ENCODE peak calls at places on chromosomes 2 and 18, in six cellular contexts. Q is cardiac muscle cell, M is psoas muscle, S is WERI-Rb-1, B is GM23248, Y is BJ. A is an unnamed sample.

GRCh38 chr2:193824474-193824873 is 1629.7 kb upstream of the TMEFF2 start:
- DNase-seq in Q (peak; percentile 66), M (no peak), S (no peak), B (peak; percentile 72), Y (no peak), A (no peak)

GRCh38 chr2:230893881-230894781 is 29.4 kb downstream of the ITM2C start:
- DNase-seq in Q (no peak), M (no peak), S (no peak), B (peak; percentile 26), Y (no peak), A (no peak)

GRCh38 chr18:76621782-76622495 is 126.9 kb upstream of the ZNF516 start:
- DNase-seq in Q (peak; percentile 79), M (no peak), S (no peak), B (peak; percentile 72), Y (no peak), A (no peak)

GRCh38 chr18:65235966-65236634 is 514.7 kb upstream of the CDH7 start:
- DNase-seq in Q (no peak), M (no peak), S (no peak), B (no peak), Y (no peak), A (peak; percentile 91)

GRCh38 chr2:191631754-191632153 is 46.2 kb upstream of the NABP1 start:
- DNase-seq in Q (peak; percentile 86), M (peak; percentile 21), S (no peak), B (peak; percentile 31), Y (peak; percentile 69), A (peak; percentile 84)

GRCh38 chr18:32271649-32272324 is 81.9 kb downstream of the MEP1B start:
- DNase-seq in Q (peak; percentile 77), M (no peak), S (peak; percentile 14), B (peak; percentile 69), Y (no peak), A (peak; percentile 12)

GRCh38 chr2:103176289-103176915 is 414.6 kb downstream of the TMEM182 start:
- DNase-seq in Q (no peak), M (no peak), S (peak; percentile 42), B (no peak), Y (no peak), A (no peak)

GRCh38 chr18:62880673-62881364 is 165.5 kb downstream of the PHLPP1 start:
- DNase-seq in Q (no peak), M (no peak), S (no peak), B (no peak), Y (no peak), A (no peak)

GRCh38 chr2:222756951-222757645 is 85.6 kb downstream of the MOGAT1 start:
- DNase-seq in Q (peak; percentile 41), M (no peak), S (no peak), B (peak; percentile 84), Y (no peak), A (peak; percentile 71)

GRCh38 chr18:48771641-48772380 is 179.0 kb downstream of the SMAD7 start:
- DNase-seq in Q (no peak), M (peak; percentile 65), S (no peak), B (no peak), Y (no peak), A (no peak)

GRCh38 chr18:11522992-11523391 is 86.4 kb upstream of the SLC35G4 start:
- DNase-seq in Q (no peak), M (no peak), S (no peak), B (no peak), Y (no peak), A (no peak)
- H3K27me3 ChIP-seq in Q (peaks cover 10% of the 10 kb centered on the region), M (peaks cover 2% of the 10 kb centered on the region), S (peaks cover 11% of the 10 kb centered on the region), B (no peaks in the 10 kb centered on the region), Y (no peaks in the 10 kb centered on the region), A (no peaks in the 10 kb centered on the region)

GRCh38 chr2:205684871-205685313 is 2.6 kb downstream of the NRP2 start:
- DNase-seq in Q (peak; percentile 41), M (no peak), S (no peak), B (no peak), Y (no peak), A (no peak)
- H3K27me3 ChIP-seq in Q (no peaks in the 10 kb centered on the region), M (peaks cover 10% of the 10 kb centered on the region), S (no peaks in the 10 kb centered on the region), B (no peaks in the 10 kb centered on the region), Y (no peaks in the 10 kb centered on the region), A (no peaks in the 10 kb centered on the region)

DNA sequence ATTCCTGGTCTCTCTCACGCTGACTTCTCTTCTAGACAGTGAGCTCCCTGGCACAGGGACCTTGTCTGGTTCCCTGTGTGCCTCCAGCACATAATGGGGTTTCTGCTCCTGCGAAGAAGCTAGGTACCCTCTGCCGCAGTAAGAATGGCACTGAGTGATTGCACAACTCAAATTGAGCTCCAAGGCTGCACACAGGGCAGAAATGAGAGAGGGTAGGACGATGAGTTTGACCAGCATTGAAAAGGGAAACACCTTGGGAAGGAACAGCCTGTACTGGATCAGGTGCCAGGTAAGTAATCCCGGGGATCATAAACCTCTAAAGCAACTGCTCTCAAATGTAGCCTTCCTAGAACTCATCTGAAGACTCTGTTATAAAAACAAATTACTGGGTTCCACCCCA is 21.0 kb upstream of the MSGN1 start:
- DNase-seq in Q (no peak), M (no peak), S (no peak), B (no peak), Y (no peak), A (no peak)
- H3K27me3 ChIP-seq in Q (no peaks in the 10 kb centered on the region), M (no peaks in the 10 kb centered on the region), S (no peaks in the 10 kb centered on the region), B (peaks cover 3% of the 10 kb centered on the region), Y (peaks cover 4% of the 10 kb centered on the region), A (no peaks in the 10 kb centered on the region)

DNA sequence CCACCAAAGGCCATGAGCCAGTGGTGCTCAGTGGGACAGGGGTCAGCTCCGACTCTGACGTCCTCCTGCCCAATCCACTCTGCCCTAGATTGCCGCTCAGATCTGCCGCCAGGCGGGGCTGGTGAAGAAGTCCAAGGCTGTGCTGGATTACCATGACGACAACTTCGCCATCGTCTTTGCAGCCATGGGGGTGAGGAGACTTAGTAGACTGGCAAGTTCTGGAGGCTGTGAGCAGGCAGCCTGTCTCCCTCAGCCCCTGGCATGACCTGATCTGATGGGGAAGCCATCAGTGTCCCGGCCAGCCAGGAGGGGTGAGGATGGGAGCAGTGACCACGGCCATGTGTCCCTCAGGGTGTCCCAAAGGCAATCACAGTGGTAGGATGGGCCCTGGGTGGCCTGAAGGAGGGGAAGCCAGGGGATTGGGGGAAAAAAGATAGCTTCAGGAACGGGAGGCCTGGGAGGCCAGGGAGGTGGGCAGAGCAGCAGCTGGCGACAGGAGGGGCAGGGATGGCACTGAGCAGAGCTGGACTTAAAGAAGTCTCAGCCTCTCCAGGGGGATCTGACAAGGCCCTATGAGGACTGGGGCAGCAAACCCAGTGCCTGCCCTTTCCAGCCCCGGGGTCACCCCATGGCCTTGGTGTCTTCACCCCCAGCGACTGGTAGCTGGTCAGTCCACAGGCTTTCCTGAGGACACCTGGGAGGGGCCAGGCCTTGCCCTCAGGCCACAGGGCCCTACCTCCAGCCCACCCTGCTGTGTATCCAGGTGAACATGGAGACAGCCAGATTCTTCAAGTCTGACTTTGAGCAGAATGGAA is 17.4 kb upstream of the ANKRD53 start:
- DNase-seq in Q (peak; percentile 12), M (no peak), S (no peak), B (no peak), Y (no peak), A (no peak)
- H3K27me3 ChIP-seq in Q (peaks cover 69% of the 10 kb centered on the region), M (peaks cover 5% of the 10 kb centered on the region), S (peaks cover 12% of the 10 kb centered on the region), B (peaks cover 29% of the 10 kb centered on the region), Y (no peaks in the 10 kb centered on the region), A (no peaks in the 10 kb centered on the region)

DNA sequence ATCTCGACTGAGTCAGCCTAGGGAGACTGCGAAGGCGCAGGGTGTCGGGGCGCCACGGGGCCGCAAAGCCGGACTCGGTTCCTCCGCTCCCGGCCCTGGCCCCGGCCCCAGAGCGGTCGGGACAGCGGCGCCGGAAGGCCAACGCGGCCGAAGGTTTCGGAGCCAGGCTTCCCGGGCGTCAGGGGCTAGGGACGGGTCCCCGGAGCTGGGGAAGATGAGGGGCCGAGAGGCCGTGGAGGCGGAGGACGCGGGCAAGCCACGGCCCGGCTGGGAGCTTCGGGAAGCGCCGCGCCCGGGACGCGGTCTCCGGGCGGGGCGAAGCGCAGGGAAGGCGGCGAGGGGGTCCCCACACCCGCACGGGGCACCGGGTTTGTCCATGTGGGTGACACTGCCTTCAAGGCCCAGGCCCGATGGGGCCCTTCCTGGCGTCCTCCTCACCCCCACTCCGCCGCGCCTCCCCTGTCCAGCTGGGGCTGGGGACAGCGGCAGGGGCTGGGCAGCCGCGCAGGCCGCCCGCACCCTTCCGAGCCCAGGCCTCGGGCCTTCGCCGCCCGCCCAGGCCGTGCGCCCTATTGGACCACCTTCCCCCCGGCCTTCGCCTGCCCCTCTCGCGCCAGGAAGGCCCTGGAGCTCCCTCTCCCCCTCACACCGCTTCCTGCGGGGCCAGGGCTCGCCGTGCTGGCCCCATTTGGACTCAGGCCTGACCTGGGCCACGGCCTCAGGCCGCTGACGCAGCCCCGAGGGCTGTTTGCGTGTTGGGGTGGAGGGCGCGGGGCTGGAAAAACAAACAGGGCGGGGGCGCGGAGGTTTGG is 12.6 kb upstream of the SIX3 start:
- DNase-seq in Q (no peak), M (no peak), S (no peak), B (peak; percentile 34), Y (no peak), A (no peak)
- H3K27me3 ChIP-seq in Q (peaks cover 100% of the 10 kb centered on the region), M (peaks cover 40% of the 10 kb centered on the region), S (no peaks in the 10 kb centered on the region), B (peaks cover 98% of the 10 kb centered on the region), Y (peaks cover 66% of the 10 kb centered on the region), A (no peaks in the 10 kb centered on the region)

DNA sequence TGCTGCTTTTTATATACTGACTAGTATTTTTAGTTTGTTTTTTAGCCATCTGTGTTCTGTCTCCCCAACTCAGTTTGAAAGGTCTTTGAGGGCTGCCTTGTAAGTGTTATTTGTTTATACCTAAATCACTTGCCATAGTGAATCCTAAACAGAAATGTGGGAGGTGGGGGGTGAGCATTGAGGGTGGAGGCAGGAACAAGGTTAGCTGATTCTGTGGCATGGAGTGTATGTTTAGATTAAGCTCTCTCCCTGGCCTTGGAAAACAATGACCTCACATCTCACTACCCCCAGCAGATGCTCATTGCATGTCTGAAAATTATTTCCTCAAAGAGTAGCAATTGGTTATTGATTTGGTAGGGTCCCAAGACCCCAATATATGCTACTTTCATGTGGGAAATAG is 1.2 kb upstream of the NCKAP5 start:
- DNase-seq in Q (no peak), M (no peak), S (no peak), B (no peak), Y (no peak), A (no peak)
- H3K27me3 ChIP-seq in Q (no peaks in the 10 kb centered on the region), M (peaks cover 3% of the 10 kb centered on the region), S (no peaks in the 10 kb centered on the region), B (no peaks in the 10 kb centered on the region), Y (no peaks in the 10 kb centered on the region), A (peaks cover 4% of the 10 kb centered on the region)

GRCh38 chr2:240179186-240179815 is 38.8 kb upstream of the OTOS start:
- DNase-seq in Q (no peak), M (no peak), S (no peak), B (no peak), Y (no peak), A (no peak)

GRCh38 chr2:240182476-240182875 is 42.0 kb upstream of the OTOS start:
- DNase-seq in Q (no peak), M (no peak), S (no peak), B (no peak), Y (no peak), A (no peak)

GRCh38 chr2:240182001-240182400 is 41.5 kb upstream of the OTOS start:
- DNase-seq in Q (no peak), M (no peak), S (no peak), B (no peak), Y (no peak), A (no peak)

GRCh38 chr2:240179941-240180666 is 39.6 kb upstream of the OTOS start:
- DNase-seq in Q (no peak), M (no peak), S (no peak), B (no peak), Y (no peak), A (peak; percentile 64)

DNA sequence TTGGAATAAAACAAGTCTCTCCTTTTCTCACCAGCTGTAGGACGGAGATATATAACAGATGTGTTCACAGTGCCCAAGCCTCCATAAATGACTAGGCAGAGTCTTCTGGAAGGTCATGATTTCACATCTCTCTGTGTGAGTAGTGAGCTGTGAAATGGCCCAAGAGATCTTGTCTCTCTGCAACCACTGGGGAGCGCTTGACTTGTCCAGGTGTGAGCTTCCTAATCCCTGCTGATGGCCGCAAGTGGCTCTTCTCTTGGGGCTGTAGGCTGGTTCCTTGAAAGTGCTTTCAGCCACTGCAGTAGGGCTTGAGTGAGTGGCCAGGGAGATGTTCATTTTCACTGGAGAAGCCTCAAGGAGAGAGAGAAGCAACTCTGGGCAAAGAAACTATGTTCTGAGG is 38.1 kb upstream of the OTOS start:
- DNase-seq in Q (no peak), M (no peak), S (peak; percentile 69), B (peak; percentile 13), Y (no peak), A (no peak)
- H3K27me3 ChIP-seq in Q (no peaks in the 10 kb centered on the region), M (no peaks in the 10 kb centered on the region), S (no peaks in the 10 kb centered on the region), B (peaks cover 77% of the 10 kb centered on the region), Y (peaks cover 18% of the 10 kb centered on the region), A (peaks cover 7% of the 10 kb centered on the region)

A was measured in SJCRH30.